ENCODE peak calls at places on chromosomes 4 and X, in four cellular contexts. J is left ventricle myocardium inferior; D is thyroid gland; Q is stimulated activated CD8-positive, alpha-beta memory T cell treated with anti-CD3 and anti-CD28 coated beads, Interleukin-2, amount 100 ng/mL, for 48 hours. U is an unnamed sample.

GRCh38 chr4:7007944-7008343 is 35.2 kb upstream of the TADA2B start:
- DNase-seq in J (no peak), D (no peak), Q (no peak), U (no peak)

GRCh38 chr4:151215295-151215694 is 61.7 kb upstream of the PRSS48 start:
- DNase-seq in J (no peak), D (no peak), Q (no peak), U (no peak)

GRCh38 chrX:107442914-107443527 is 6.4 kb upstream of the FRMPD3 start:
- DNase-seq in J (no peak), D (peak), Q (no peak), U (no peak)

GRCh38 chr4:165016971-165017370 is 14.8 kb upstream of the TRIM60 start:
- DNase-seq in J (no peak), D (no peak), Q (no peak), U (no peak)

GRCh38 chr4:83561381-83561780 is 25.5 kb downstream of the GPAT3 start:
- DNase-seq in J (no peak), D (peak), Q (no peak), U (no peak)

GRCh38 chr4:82851902-82852750 is 38.8 kb downstream of the SEC31A start:
- DNase-seq in J (no peak), D (no peak), Q (no peak), U (no peak)

GRCh38 chr4:54586343-54586953 is 71.3 kb upstream of the KIT start:
- DNase-seq in J (no peak), D (no peak), Q (no peak), U (no peak)

GRCh38 chr4:183721207-183722081 is 62.4 kb downstream of the TRAPPC11 start:
- DNase-seq in J (peak), D (peak), Q (peak), U (no peak)